ENCODE peak calls at places on chromosomes 5 and 9, in four cellular contexts. One of them, this sample, is unnamed.

GRCh38 chr9:10785255-10785654 is 172.5 kb upstream of the PTPRD start:
- DNase-seq in HepG2: no peak
- DNase-seq in HCT116: no peak
- DNase-seq in SK-N-SH: no peak
- DNase-seq in this sample: no peak

GRCh38 chr9:129751841-129752801 is 721 bp downstream of the PTGES start:
- DNase-seq in HepG2: no peak
- DNase-seq in HCT116: no peak
- DNase-seq in SK-N-SH: peak; percentile 71
- DNase-seq in this sample: peak; percentile 62

GRCh38 chr9:127187231-127187956 is 65.0 kb upstream of the ANGPTL2 start:
- DNase-seq in HepG2: peak; percentile 69
- DNase-seq in HCT116: peak; percentile 48
- DNase-seq in SK-N-SH: no peak
- DNase-seq in this sample: peak; percentile 70

GRCh38 chr9:130337784-130338380 is 72.3 kb downstream of the HMCN2 start:
- DNase-seq in HepG2: no peak
- DNase-seq in HCT116: no peak
- DNase-seq in SK-N-SH: no peak
- DNase-seq in this sample: no peak

GRCh38 chr9:86614871-86615849 is 260.9 kb upstream of the TUT7 start:
- DNase-seq in HepG2: peak; percentile 37
- DNase-seq in HCT116: no peak
- DNase-seq in SK-N-SH: peak; percentile 33
- DNase-seq in this sample: no peak

GRCh38 chr9:34826999-34827538 is 117.1 kb upstream of the CCL21 start:
- DNase-seq in HepG2: no peak
- DNase-seq in HCT116: no peak
- DNase-seq in SK-N-SH: no peak
- DNase-seq in this sample: no peak

GRCh38 chr5:132310141-132310834 is 16.1 kb downstream of the SLC22A4 start:
- DNase-seq in HepG2: no peak
- DNase-seq in HCT116: no peak
- DNase-seq in SK-N-SH: no peak
- DNase-seq in this sample: no peak

GRCh38 chr5:133930061-133930823 is 38.2 kb downstream of the C5orf15 start:
- DNase-seq in HepG2: no peak
- DNase-seq in HCT116: no peak
- DNase-seq in SK-N-SH: no peak
- DNase-seq in this sample: no peak

GRCh38 chr9:86854898-86855523 is 92.3 kb downstream of the GAS1 start:
- DNase-seq in HepG2: peak; percentile 58
- DNase-seq in HCT116: no peak
- DNase-seq in SK-N-SH: peak; percentile 56
- DNase-seq in this sample: no peak

GRCh38 chr5:142821027-142821732 is 51.0 kb downstream of the ARHGAP26 start:
- DNase-seq in HepG2: no peak
- DNase-seq in HCT116: no peak
- DNase-seq in SK-N-SH: no peak
- DNase-seq in this sample: no peak

GRCh38 chr9:105157178-105157583 is 87.3 kb upstream of the SLC44A1 start:
- DNase-seq in HepG2: peak; percentile 24
- DNase-seq in HCT116: peak; percentile 24
- DNase-seq in SK-N-SH: peak; percentile 76
- DNase-seq in this sample: peak; percentile 73

GRCh38 chr9:5629312-5630037 is 568 bp downstream of the RIC1 start:
- DNase-seq in HepG2: no peak
- DNase-seq in HCT116: no peak
- DNase-seq in SK-N-SH: peak; percentile 69
- DNase-seq in this sample: peak; percentile 60

GRCh38 chr5:14133394-14133793 is 9.7 kb upstream of the TRIO start:
- DNase-seq in HepG2: no peak
- DNase-seq in HCT116: no peak
- DNase-seq in SK-N-SH: no peak
- DNase-seq in this sample: no peak

GRCh38 chr5:88939300-88939699 is 56.3 kb upstream of the MEF2C start:
- DNase-seq in HepG2: no peak
- DNase-seq in HCT116: no peak
- DNase-seq in SK-N-SH: no peak
- DNase-seq in this sample: no peak

GRCh38 chr9:115296831-115297565 is 179.0 kb upstream of the TNC start:
- DNase-seq in HepG2: no peak
- DNase-seq in HCT116: no peak
- DNase-seq in SK-N-SH: no peak
- DNase-seq in this sample: no peak
- TF ChIP-seq JUND in HepG2: no peak
- TF ChIP-seq JUND in HCT116: no peak
- TF ChIP-seq JUND in SK-N-SH: no peak
- TF ChIP-seq JUND in this sample: no peak

GRCh38 chr5:40879163-40879942 is 29.9 kb upstream of the C7 start:
- DNase-seq in HepG2: peak; percentile 10
- DNase-seq in HCT116: peak; percentile 13
- DNase-seq in SK-N-SH: peak; percentile 41
- DNase-seq in this sample: peak; percentile 50
- TF ChIP-seq JUND in HepG2: no peak
- TF ChIP-seq JUND in HCT116: no peak
- TF ChIP-seq JUND in SK-N-SH: no peak
- TF ChIP-seq JUND in this sample: no peak

DNA sequence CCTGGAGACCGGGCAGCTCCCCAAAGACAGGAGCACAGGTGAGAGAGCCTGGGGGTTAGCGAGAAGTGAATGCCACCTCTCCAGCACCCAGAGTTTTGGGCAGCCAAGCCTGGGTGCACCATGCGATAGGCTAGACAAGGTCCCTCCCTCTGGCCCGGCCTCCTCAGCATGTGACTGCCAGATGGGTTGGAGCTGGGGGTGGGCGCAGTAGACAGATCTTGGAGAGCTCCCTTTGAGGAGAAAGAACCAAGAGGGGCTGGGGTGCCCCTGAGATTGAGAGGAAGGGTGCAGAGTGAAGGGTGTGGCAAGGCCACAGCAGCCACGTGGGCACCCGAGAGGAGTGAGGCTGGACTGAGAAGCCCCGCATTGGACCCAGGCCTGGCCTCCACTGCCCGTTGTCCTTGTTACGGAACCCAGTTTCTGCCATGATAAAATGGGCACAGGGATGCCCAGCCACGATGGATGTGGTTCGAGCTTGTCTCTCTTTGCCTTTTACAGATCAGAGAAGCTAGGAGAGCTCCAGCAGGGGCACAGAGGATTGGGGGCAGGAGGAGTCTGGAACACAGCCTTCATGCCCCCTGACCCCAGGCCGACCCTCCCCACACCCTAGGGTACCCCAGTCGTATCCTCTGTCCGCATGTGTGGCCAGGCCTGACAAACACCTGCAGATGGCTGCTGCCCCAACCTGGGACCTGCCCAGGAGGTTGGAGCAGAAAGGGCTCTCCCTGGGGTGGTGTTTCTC is 1.3 kb downstream of the TMEM141 start:
- DNase-seq in HepG2: no peak
- DNase-seq in HCT116: no peak
- DNase-seq in SK-N-SH: no peak
- DNase-seq in this sample: no peak
- TF ChIP-seq JUND in HepG2: no peak
- TF ChIP-seq JUND in HCT116: no peak
- TF ChIP-seq JUND in SK-N-SH: no peak
- TF ChIP-seq JUND in this sample: no peak

DNA sequence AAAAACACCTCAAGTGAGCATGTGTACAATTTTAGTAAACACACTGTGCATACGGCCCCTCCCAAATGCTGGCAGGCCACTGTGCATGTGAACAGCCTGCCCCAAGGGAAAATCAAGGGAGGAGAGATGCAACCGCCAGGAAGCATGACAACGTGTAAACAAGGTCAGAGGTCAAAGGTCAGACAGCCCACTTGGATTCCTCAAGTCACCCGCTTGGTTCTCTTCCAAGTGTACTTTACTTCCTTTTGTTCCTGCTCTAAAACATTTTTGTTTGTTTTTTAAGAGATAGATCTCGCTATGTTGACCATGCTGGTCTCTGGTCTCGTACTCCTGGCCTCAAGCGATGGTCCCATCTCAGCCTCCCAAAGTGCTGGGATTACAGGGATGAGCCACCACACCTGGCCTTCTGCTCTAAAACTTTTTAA is 126.7 kb upstream of the SHB start:
- DNase-seq in HepG2: peak; percentile 45
- DNase-seq in HCT116: no peak
- DNase-seq in SK-N-SH: no peak
- DNase-seq in this sample: peak; percentile 86
- TF ChIP-seq JUND in HepG2: no peak
- TF ChIP-seq JUND in HCT116: no peak
- TF ChIP-seq JUND in SK-N-SH: no peak
- TF ChIP-seq JUND in this sample: no peak

GRCh38 chr5:33482335-33482734 is 41.6 kb downstream of the TARS1 start:
- DNase-seq in HepG2: no peak
- DNase-seq in HCT116: no peak
- DNase-seq in SK-N-SH: no peak
- DNase-seq in this sample: no peak

GRCh38 chr5:33476992-33477391 is 36.2 kb downstream of the TARS1 start:
- DNase-seq in HepG2: no peak
- DNase-seq in HCT116: no peak
- DNase-seq in SK-N-SH: no peak
- DNase-seq in this sample: no peak

GRCh38 chr5:33480876-33481275 is 40.1 kb downstream of the TARS1 start:
- DNase-seq in HepG2: no peak
- DNase-seq in HCT116: no peak
- DNase-seq in SK-N-SH: no peak
- DNase-seq in this sample: no peak

GRCh38 chr5:33477816-33478215 is 37.1 kb downstream of the TARS1 start:
- DNase-seq in HepG2: no peak
- DNase-seq in HCT116: no peak
- DNase-seq in SK-N-SH: no peak
- DNase-seq in this sample: no peak

DNA sequence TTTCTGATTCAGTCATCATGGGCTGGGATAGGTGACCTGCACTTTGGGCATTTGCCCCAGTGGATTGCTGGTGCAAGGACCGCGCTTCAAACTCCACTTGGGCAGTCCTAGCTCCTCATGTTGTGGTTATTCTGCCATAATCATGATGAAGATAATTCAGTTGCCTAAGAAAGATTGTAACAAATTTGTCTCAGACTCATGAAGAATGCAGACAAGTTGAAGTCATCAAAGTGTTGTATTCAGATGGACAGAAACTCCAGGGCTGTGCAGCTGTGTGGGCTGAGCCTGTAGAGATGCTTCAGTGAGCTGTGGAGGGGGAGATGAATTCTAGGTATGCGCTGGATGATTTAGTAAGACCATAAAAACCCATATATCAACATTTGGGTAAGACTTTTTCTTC is 38.6 kb downstream of the TARS1 start:
- DNase-seq in HepG2: no peak
- DNase-seq in HCT116: no peak
- DNase-seq in SK-N-SH: no peak
- DNase-seq in this sample: no peak
- TF ChIP-seq JUND in HepG2: no peak
- TF ChIP-seq JUND in HCT116: no peak
- TF ChIP-seq JUND in SK-N-SH: no peak
- TF ChIP-seq JUND in this sample: no peak

GRCh38 chr5:131277415-131277814 is 13.6 kb downstream of the CDC42SE2 start:
- DNase-seq in HepG2: no peak
- DNase-seq in HCT116: no peak
- DNase-seq in SK-N-SH: no peak
- DNase-seq in this sample: no peak

GRCh38 chr5:131277875-131278795 is 14.3 kb downstream of the CDC42SE2 start:
- DNase-seq in HepG2: no peak
- DNase-seq in HCT116: no peak
- DNase-seq in SK-N-SH: no peak
- DNase-seq in this sample: no peak

GRCh38 chr5:131280417-131280816 is 16.6 kb downstream of the CDC42SE2 start:
- DNase-seq in HepG2: no peak
- DNase-seq in HCT116: no peak
- DNase-seq in SK-N-SH: no peak
- DNase-seq in this sample: no peak

GRCh38 chr5:131281133-131281867 is 17.4 kb downstream of the CDC42SE2 start:
- DNase-seq in HepG2: peak; percentile 34
- DNase-seq in HCT116: no peak
- DNase-seq in SK-N-SH: no peak
- DNase-seq in this sample: peak; percentile 23

GRCh38 chr5:131279209-131279608 is 15.4 kb downstream of the CDC42SE2 start:
- DNase-seq in HepG2: no peak
- DNase-seq in HCT116: no peak
- DNase-seq in SK-N-SH: no peak
- DNase-seq in this sample: no peak
- TF ChIP-seq JUND in HepG2: no peak
- TF ChIP-seq JUND in HCT116: no peak
- TF ChIP-seq JUND in SK-N-SH: no peak
- TF ChIP-seq JUND in this sample: no peak

This sample was measured in T47D.